ENCODE peak calls at places on chromosomes 11 and 22, in ten cellular contexts. One of them, this sample, is unnamed.
A peak's percentile ranks its signal among the peaks of the same experiment; 100 is the strongest.

GRCh38 chr11:33892906-33893594 is 1.2 kb upstream of the LMO2 start:
- DNase-seq in ureter: no peak
- DNase-seq in OCI-M1: peak; percentile 84
- DNase-seq in cardiac muscle cell: no peak
- DNase-seq in GM06990: peak; percentile 48
- DNase-seq in AG09319: no peak
- DNase-seq in HTR-8/SVneo: no peak
- DNase-seq in GM04503: no peak
- DNase-seq in GM10248: no peak
- DNase-seq in mammary epithelial cell: no peak
- DNase-seq in this sample: no peak

GRCh38 chr22:38852522-38852921 is 8.7 kb upstream of the NPTXR start:
- DNase-seq in GM06990: no peak
- DNase-seq in cardiac muscle cell: no peak
- DNase-seq in GM04503: no peak
- DNase-seq in OCI-M1: no peak
- DNase-seq in AG09319: no peak
- DNase-seq in ureter: no peak
- DNase-seq in mammary epithelial cell: no peak
- DNase-seq in HTR-8/SVneo: no peak
- DNase-seq in GM10248: no peak
- DNase-seq in this sample: no peak

GRCh38 chr22:32444068-32444467 is 20.2 kb downstream of the BPIFC start:
- DNase-seq in AG09319: no peak
- DNase-seq in ureter: no peak
- DNase-seq in GM06990: no peak
- DNase-seq in cardiac muscle cell: no peak
- DNase-seq in GM10248: peak; percentile 29
- DNase-seq in OCI-M1: peak; percentile 31
- DNase-seq in HTR-8/SVneo: peak; percentile 8
- DNase-seq in GM04503: no peak
- DNase-seq in mammary epithelial cell: peak; percentile 25
- DNase-seq in this sample: no peak

GRCh38 chr22:36934153-36934939 is 20.9 kb downstream of the CSF2RB start:
- DNase-seq in cardiac muscle cell: no peak
- DNase-seq in GM10248: no peak
- DNase-seq in AG09319: no peak
- DNase-seq in ureter: no peak
- DNase-seq in mammary epithelial cell: no peak
- DNase-seq in HTR-8/SVneo: no peak
- DNase-seq in OCI-M1: peak; percentile 14
- DNase-seq in GM06990: no peak
- DNase-seq in GM04503: no peak
- DNase-seq in this sample: no peak

GRCh38 chr11:129951201-129951882 is 51.3 kb downstream of the PRDM10 start:
- DNase-seq in ureter: no peak
- DNase-seq in mammary epithelial cell: peak; percentile 80
- DNase-seq in cardiac muscle cell: no peak
- DNase-seq in OCI-M1: peak; percentile 56
- DNase-seq in AG09319: no peak
- DNase-seq in HTR-8/SVneo: no peak
- DNase-seq in GM06990: no peak
- DNase-seq in GM04503: no peak
- DNase-seq in GM10248: no peak
- DNase-seq in this sample: no peak

GRCh38 chr11:63505857-63506528 is at the start of gene LGALS12:
- DNase-seq in ureter: no peak
- DNase-seq in mammary epithelial cell: no peak
- DNase-seq in HTR-8/SVneo: no peak
- DNase-seq in GM06990: no peak
- DNase-seq in AG09319: no peak
- DNase-seq in GM10248: peak; percentile 19
- DNase-seq in OCI-M1: peak; percentile 96
- DNase-seq in cardiac muscle cell: no peak
- DNase-seq in GM04503: no peak
- DNase-seq in this sample: no peak

GRCh38 chr11:120372296-120372695 is 36.1 kb downstream of the ARHGEF12 start:
- DNase-seq in HTR-8/SVneo: no peak
- DNase-seq in GM10248: no peak
- DNase-seq in mammary epithelial cell: no peak
- DNase-seq in OCI-M1: no peak
- DNase-seq in GM06990: no peak
- DNase-seq in ureter: no peak
- DNase-seq in GM04503: no peak
- DNase-seq in AG09319: no peak
- DNase-seq in cardiac muscle cell: no peak
- DNase-seq in this sample: no peak

GRCh38 chr11:27166130-27166529 is 125.5 kb downstream of the BBOX1 start:
- DNase-seq in OCI-M1: no peak
- DNase-seq in GM04503: no peak
- DNase-seq in mammary epithelial cell: no peak
- DNase-seq in GM10248: no peak
- DNase-seq in cardiac muscle cell: no peak
- DNase-seq in HTR-8/SVneo: no peak
- DNase-seq in GM06990: no peak
- DNase-seq in ureter: no peak
- DNase-seq in AG09319: no peak
- DNase-seq in this sample: no peak

GRCh38 chr11:69598147-69598546 is 42.8 kb upstream of the CCND1 start:
- DNase-seq in OCI-M1: peak; percentile 65
- DNase-seq in HTR-8/SVneo: peak; percentile 60
- DNase-seq in cardiac muscle cell: no peak
- DNase-seq in ureter: no peak
- DNase-seq in mammary epithelial cell: no peak
- DNase-seq in GM10248: no peak
- DNase-seq in AG09319: no peak
- DNase-seq in GM04503: no peak
- DNase-seq in GM06990: no peak
- DNase-seq in this sample: no peak

GRCh38 chr22:42962295-42963230 is 52.4 kb downstream of the PACSIN2 start:
- DNase-seq in GM06990: no peak
- DNase-seq in OCI-M1: peak; percentile 95
- DNase-seq in AG09319: no peak
- DNase-seq in cardiac muscle cell: no peak
- DNase-seq in GM10248: no peak
- DNase-seq in ureter: no peak
- DNase-seq in HTR-8/SVneo: no peak
- DNase-seq in mammary epithelial cell: peak; percentile 50
- DNase-seq in GM04503: no peak
- DNase-seq in this sample: peak; percentile 57

GRCh38 chr22:40691532-40691931 is 12.2 kb downstream of the MCHR1 start:
- DNase-seq in GM04503: no peak
- DNase-seq in cardiac muscle cell: no peak
- DNase-seq in GM06990: no peak
- DNase-seq in mammary epithelial cell: no peak
- DNase-seq in GM10248: no peak
- DNase-seq in OCI-M1: no peak
- DNase-seq in ureter: no peak
- DNase-seq in AG09319: no peak
- DNase-seq in HTR-8/SVneo: no peak
- DNase-seq in this sample: no peak

This sample was measured in aorta.